ENCODE peak calls at places on chromosomes 6 and 20, in four cellular contexts. One of them, this sample, is unnamed.

GRCh38 chr20:63891061-63892002 is 3.6 kb upstream of the DNAJC5 start:
- DNase-seq in HepG2: no peak
- DNase-seq in H1: no peak
- DNase-seq in K562: no peak
- DNase-seq in this sample: no peak

GRCh38 chr6:164121527-164121926 is 707.0 kb downstream of the QKI start:
- DNase-seq in HepG2: no peak
- DNase-seq in H1: no peak
- DNase-seq in K562: no peak
- DNase-seq in this sample: no peak

GRCh38 chr6:140001851-140002301 is 627.4 kb upstream of the CITED2 start:
- DNase-seq in HepG2: no peak
- DNase-seq in H1: no peak
- DNase-seq in K562: no peak
- DNase-seq in this sample: no peak

GRCh38 chr6:75489025-75489424 is 4.6 kb downstream of the FILIP1 start:
- DNase-seq in K562: no peak
- DNase-seq in H1: no peak
- DNase-seq in HepG2: no peak
- DNase-seq in this sample: no peak

GRCh38 chr6:93417421-93417996 is 1.9 kb downstream of the EPHA7 start:
- DNase-seq in H1: no peak
- DNase-seq in K562: no peak
- DNase-seq in HepG2: no peak
- DNase-seq in this sample: no peak

GRCh38 chr20:19121916-19122315 is 90.5 kb upstream of the SLC24A3 start:
- DNase-seq in HepG2: no peak
- DNase-seq in H1: no peak
- DNase-seq in K562: no peak
- DNase-seq in this sample: no peak

GRCh38 chr6:23611776-23612381 is 514.1 kb upstream of the NRSN1 start:
- DNase-seq in H1: no peak
- DNase-seq in K562: no peak
- DNase-seq in HepG2: no peak
- DNase-seq in this sample: no peak

GRCh38 chr6:52512199-52512598 is 64.7 kb downstream of the TRAM2 start:
- DNase-seq in H1: no peak
- DNase-seq in K562: peak
- DNase-seq in HepG2: no peak
- DNase-seq in this sample: no peak

GRCh38 chr6:129364037-129364436 is 345.9 kb downstream of the ARHGAP18 start:
- DNase-seq in K562: no peak
- DNase-seq in HepG2: no peak
- DNase-seq in H1: no peak
- DNase-seq in this sample: no peak

GRCh38 chr6:43247115-43247999 is 4.1 kb downstream of the TTBK1 start:
- DNase-seq in K562: peak
- DNase-seq in H1: peak
- DNase-seq in HepG2: peak
- DNase-seq in this sample: no peak

GRCh38 chr6:56047931-56048520 is 172.6 kb upstream of the BMP5 start:
- DNase-seq in HepG2: no peak
- DNase-seq in H1: no peak
- DNase-seq in K562: no peak
- DNase-seq in this sample: no peak

GRCh38 chr20:20210327-20210726 is 157.6 kb upstream of the INSM1 start:
- DNase-seq in H1: no peak
- DNase-seq in K562: no peak
- DNase-seq in HepG2: no peak
- DNase-seq in this sample: no peak

GRCh38 chr20:44990957-44991356 is 24.6 kb downstream of the STK4 start:
- DNase-seq in HepG2: no peak
- DNase-seq in K562: no peak
- DNase-seq in H1: no peak
- DNase-seq in this sample: no peak

GRCh38 chr20:31548823-31549512 is 34.7 kb downstream of the HM13 start:
- DNase-seq in H1: no peak
- DNase-seq in HepG2: no peak
- DNase-seq in K562: no peak
- DNase-seq in this sample: no peak

GRCh38 chr6:142242269-142242668 is 59.5 kb upstream of the ADGRG6 start:
- DNase-seq in H1: no peak
- DNase-seq in K562: no peak
- DNase-seq in HepG2: no peak
- DNase-seq in this sample: no peak

GRCh38 chr6:108156938-108157233 is 8.9 kb upstream of the NR2E1 start:
- DNase-seq in K562: no peak
- DNase-seq in HepG2: no peak
- DNase-seq in H1: no peak
- DNase-seq in this sample: no peak

GRCh38 chr20:61757678-61758555 is 307.8 kb downstream of the TAF4 start:
- DNase-seq in H1: no peak
- DNase-seq in K562: no peak
- DNase-seq in HepG2: no peak
- DNase-seq in this sample: no peak

GRCh38 chr6:156729248-156729647 is 47.9 kb upstream of the ARID1B start:
- DNase-seq in H1: no peak
- DNase-seq in K562: no peak
- DNase-seq in HepG2: no peak
- DNase-seq in this sample: peak

GRCh38 chr20:47456952-47457724 is 44.5 kb upstream of the NCOA3 start:
- DNase-seq in HepG2: no peak
- DNase-seq in K562: peak
- DNase-seq in H1: no peak
- DNase-seq in this sample: no peak

GRCh38 chr6:73389854-73390253 is 4.8 kb upstream of the DDX43 start:
- DNase-seq in H1: no peak
- DNase-seq in HepG2: no peak
- DNase-seq in K562: no peak
- DNase-seq in this sample: no peak

GRCh38 chr6:83514877-83515466 is 2.6 kb downstream of the PRSS35 start:
- DNase-seq in HepG2: peak
- DNase-seq in H1: no peak
- DNase-seq in K562: peak
- DNase-seq in this sample: peak

GRCh38 chr20:25408890-25409289 is 1.4 kb downstream of the GINS1 start:
- DNase-seq in H1: no peak
- DNase-seq in K562: no peak
- DNase-seq in HepG2: no peak
- DNase-seq in this sample: no peak

GRCh38 chr6:119442776-119443184 is 93.2 kb upstream of the MAN1A1 start:
- DNase-seq in K562: no peak
- DNase-seq in HepG2: peak
- DNase-seq in H1: no peak
- DNase-seq in this sample: no peak

GRCh38 chr6:117266267-117266797 is 974 bp downstream of the VGLL2 start:
- DNase-seq in H1: no peak
- DNase-seq in HepG2: no peak
- DNase-seq in K562: no peak
- DNase-seq in this sample: no peak

GRCh38 chr6:167056370-167056769 is 57.2 kb downstream of the CEP43 start:
- DNase-seq in HepG2: no peak
- DNase-seq in H1: no peak
- DNase-seq in K562: no peak
- DNase-seq in this sample: peak

GRCh38 chr20:1897965-1898464 is 2.8 kb downstream of the SIRPA start:
- DNase-seq in K562: no peak
- DNase-seq in HepG2: no peak
- DNase-seq in H1: no peak
- DNase-seq in this sample: peak

GRCh38 chr6:121491576-121491975 is 56.1 kb downstream of the GJA1 start:
- DNase-seq in K562: no peak
- DNase-seq in H1: no peak
- DNase-seq in HepG2: no peak
- DNase-seq in this sample: no peak

GRCh38 chr6:27091661-27092315 is 155.7 kb upstream of the PRSS16 start:
- DNase-seq in K562: peak
- DNase-seq in H1: peak
- DNase-seq in HepG2: peak
- DNase-seq in this sample: peak

GRCh38 chr6:122692175-122692598 is 82.0 kb downstream of the PKIB start:
- DNase-seq in HepG2: no peak
- DNase-seq in H1: no peak
- DNase-seq in K562: no peak
- DNase-seq in this sample: no peak

GRCh38 chr6:142035890-142036289 is 96.8 kb upstream of the GJE1 start:
- DNase-seq in K562: no peak
- DNase-seq in HepG2: no peak
- DNase-seq in H1: no peak
- DNase-seq in this sample: no peak

GRCh38 chr6:80174931-80175572 is 68.6 kb downstream of the BCKDHB start:
- DNase-seq in H1: no peak
- DNase-seq in HepG2: no peak
- DNase-seq in K562: no peak
- DNase-seq in this sample: no peak

GRCh38 chr20:13008761-13009681 is at the start of gene SPTLC3:
- DNase-seq in H1: peak
- DNase-seq in HepG2: peak
- DNase-seq in K562: no peak
- DNase-seq in this sample: no peak

GRCh38 chr6:137697267-137697938 is 169.7 kb upstream of the TNFAIP3 start:
- DNase-seq in K562: no peak
- DNase-seq in HepG2: peak
- DNase-seq in H1: no peak
- DNase-seq in this sample: no peak

GRCh38 chr6:149037026-149037734 is 280.3 kb upstream of the TAB2 start:
- DNase-seq in HepG2: no peak
- DNase-seq in H1: no peak
- DNase-seq in K562: no peak
- DNase-seq in this sample: no peak

GRCh38 chr6:146545608-146546007 is 2.0 kb downstream of the RAB32 start:
- DNase-seq in HepG2: no peak
- DNase-seq in K562: no peak
- DNase-seq in H1: no peak
- DNase-seq in this sample: no peak

GRCh38 chr6:112618796-112619195 is 271.7 kb downstream of the RFPL4B start:
- DNase-seq in K562: peak
- DNase-seq in H1: no peak
- DNase-seq in HepG2: no peak
- DNase-seq in this sample: no peak

GRCh38 chr6:169099411-169100202 is 154.0 kb downstream of the THBS2 start:
- DNase-seq in HepG2: peak
- DNase-seq in H1: no peak
- DNase-seq in K562: no peak
- DNase-seq in this sample: no peak

GRCh38 chr6:113882341-113882740 is 25.2 kb downstream of the MARCKS start:
- DNase-seq in H1: no peak
- DNase-seq in HepG2: no peak
- DNase-seq in K562: no peak
- DNase-seq in this sample: no peak

GRCh38 chr6:12208190-12208589 is 82.0 kb upstream of the EDN1 start:
- DNase-seq in H1: no peak
- DNase-seq in HepG2: no peak
- DNase-seq in K562: no peak
- DNase-seq in this sample: no peak

GRCh38 chr20:32986331-32986966 is 17.8 kb downstream of the SUN5 start:
- DNase-seq in K562: no peak
- DNase-seq in H1: no peak
- DNase-seq in HepG2: no peak
- DNase-seq in this sample: no peak
- TF ChIP-seq BRCA1 in K562: no peak
- TF ChIP-seq BRCA1 in H1: no peak
- TF ChIP-seq BRCA1 in HepG2: no peak
- TF ChIP-seq BRCA1 in this sample: no peak

GRCh38 chr6:15062311-15063252 is 183.3 kb upstream of the JARID2 start:
- DNase-seq in K562: peak
- DNase-seq in H1: no peak
- DNase-seq in HepG2: no peak
- DNase-seq in this sample: no peak
- TF ChIP-seq BRCA1 in K562: no peak
- TF ChIP-seq BRCA1 in H1: no peak
- TF ChIP-seq BRCA1 in HepG2: no peak
- TF ChIP-seq BRCA1 in this sample: no peak

DNA sequence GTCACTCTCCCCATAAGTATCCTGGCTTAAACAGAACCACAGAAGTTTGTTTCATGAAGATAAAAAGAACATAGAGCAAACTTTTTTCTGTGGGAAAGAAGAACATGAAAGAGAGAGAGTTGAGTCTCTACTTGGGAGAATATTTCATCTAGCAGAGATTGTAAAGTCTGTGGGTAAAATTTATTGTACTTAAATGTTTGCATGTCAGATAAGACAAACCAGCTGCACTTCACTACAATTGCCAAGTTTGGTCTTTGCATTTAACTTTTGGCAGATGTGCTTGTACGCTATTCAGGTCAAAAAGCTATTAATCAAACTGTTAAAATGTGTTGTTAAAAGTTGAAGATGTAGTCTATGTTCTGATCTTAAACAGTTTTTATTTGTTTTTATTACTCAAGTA is 33.4 kb upstream of the PRIM2 start:
- DNase-seq in H1: no peak
- DNase-seq in K562: no peak
- DNase-seq in HepG2: no peak
- DNase-seq in this sample: no peak
- TF ChIP-seq BRCA1 in H1: no peak
- TF ChIP-seq BRCA1 in K562: no peak
- TF ChIP-seq BRCA1 in HepG2: no peak
- TF ChIP-seq BRCA1 in this sample: no peak

DNA sequence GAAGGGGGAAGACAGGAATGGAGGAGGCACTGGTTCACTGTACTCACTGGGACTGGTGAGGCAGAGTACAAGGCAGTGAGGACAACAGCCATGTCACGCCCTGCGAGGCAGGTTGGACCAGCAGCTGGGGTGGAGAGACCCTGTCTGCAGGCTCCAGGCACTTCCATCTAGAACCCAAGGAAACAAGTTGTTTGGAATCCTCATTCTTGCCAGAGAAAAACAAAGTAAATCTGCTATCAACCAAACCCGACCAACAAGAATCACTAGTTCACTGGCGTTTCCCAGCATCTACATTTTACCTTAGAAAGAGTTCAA is 98.5 kb upstream of the CDYL start:
- DNase-seq in K562: no peak
- DNase-seq in H1: no peak
- DNase-seq in HepG2: no peak
- DNase-seq in this sample: no peak
- TF ChIP-seq BRCA1 in K562: no peak
- TF ChIP-seq BRCA1 in H1: no peak
- TF ChIP-seq BRCA1 in HepG2: no peak
- TF ChIP-seq BRCA1 in this sample: no peak

DNA sequence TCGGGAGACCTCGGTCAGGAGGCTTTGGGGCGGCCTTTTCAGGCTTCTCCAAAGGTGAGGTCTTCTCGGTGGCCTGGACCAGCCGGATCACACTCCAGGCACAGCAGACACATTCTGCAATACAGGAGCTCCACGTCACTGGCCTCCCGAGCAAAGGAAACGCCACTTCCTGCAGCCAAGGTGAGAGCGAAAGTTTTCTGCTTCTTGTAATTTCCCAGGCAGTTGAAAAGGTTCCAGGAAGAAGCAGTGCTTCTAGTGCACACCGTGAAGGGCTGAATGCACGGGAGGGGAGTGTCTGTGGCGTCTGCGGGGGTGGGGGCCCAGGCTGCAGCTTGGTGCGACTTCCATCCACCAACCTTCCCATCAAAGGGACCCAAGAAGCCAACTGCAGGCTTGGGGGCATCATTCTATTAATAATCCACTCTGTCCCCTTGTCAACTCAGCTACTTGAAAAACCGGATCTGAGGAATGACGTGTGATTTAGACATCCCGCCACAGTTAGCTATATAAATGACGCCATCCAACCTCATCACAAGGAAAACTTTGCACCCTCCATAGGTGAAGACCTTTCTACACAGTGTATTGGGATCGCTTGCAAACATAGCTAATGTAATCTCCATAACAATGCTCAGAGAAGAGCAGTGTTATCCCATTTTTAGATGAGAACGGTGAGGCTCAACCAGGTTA is 61.1 kb downstream of the NFATC2 start:
- DNase-seq in H1: no peak
- DNase-seq in HepG2: no peak
- DNase-seq in K562: no peak
- DNase-seq in this sample: no peak
- TF ChIP-seq BRCA1 in H1: no peak
- TF ChIP-seq BRCA1 in HepG2: no peak
- TF ChIP-seq BRCA1 in K562: no peak
- TF ChIP-seq BRCA1 in this sample: no peak

This sample was measured in GM12878.